ENCODE peak calls at places on chromosomes 7 and 10, in six cellular contexts. Q is Right ventricle myocardium inferior; Y is upper lobe of right lung; W is right cardiac atrium; U is activated T-cell treated with anti-CD3 and anti-CD28 coated beads, Interleukin-2, amount 50 U/mL, for 4 hours; B is activated CD8-positive, alpha-beta memory T cell treated with anti-CD3 and anti-CD28 coated beads, Interleukin-2, amount 10 ng/mL, durations not matched to agents 7 days and 5 days. L is an unnamed sample.

GRCh38 chr7:36367561-36367889 is 22.1 kb upstream of the ANLN start:
- ATAC-seq in Q (peak), Y (no peak), W (no peak), U (no peak), B (no peak), L (peak)

GRCh38 chr10:470339-471003 is 219.0 kb downstream of the DIP2C start:
- ATAC-seq in Q (no peak), Y (peak), W (no peak), U (peak), B (peak), L (no peak)

GRCh38 chr10:88975377-88975720 is 15.2 kb upstream of the FAS start:
- ATAC-seq in Q (no peak), Y (no peak), W (no peak), U (no peak), B (peak), L (no peak)

GRCh38 chr10:64574371-64574770 is 1053.2 kb downstream of the REEP3 start:
- ATAC-seq in Q (no peak), Y (no peak), W (no peak), U (peak), B (no peak), L (no peak)

GRCh38 chr10:114548662-114549061 is 109.4 kb downstream of the ABLIM1 start:
- ATAC-seq in Q (peak), Y (peak), W (peak), U (no peak), B (no peak), L (peak)

GRCh38 chr7:158445421-158446175 is 142.0 kb downstream of the PTPRN2 start:
- ATAC-seq in Q (no peak), Y (peak), W (no peak), U (no peak), B (no peak), L (no peak)

GRCh38 chr7:136033413-136034031 is 56.4 kb upstream of the MTPN start:
- ATAC-seq in Q (peak), Y (no peak), W (peak), U (peak), B (no peak), L (peak)

GRCh38 chr7:574661-575395 is 55.2 kb upstream of the PDGFA start:
- ATAC-seq in Q (no peak), Y (no peak), W (no peak), U (no peak), B (no peak), L (no peak)

GRCh38 chr7:13604178-13604577 is 385.3 kb downstream of the ETV1 start:
- ATAC-seq in Q (no peak), Y (no peak), W (no peak), U (no peak), B (no peak), L (no peak)

GRCh38 chr10:132637477-132638129 is 100.0 kb downstream of the INPP5A start:
- ATAC-seq in Q (peak), Y (peak), W (peak), U (peak), B (peak), L (peak)

GRCh38 chr7:3544202-3544601 is 243.2 kb downstream of the SDK1 start:
- ATAC-seq in Q (no peak), Y (no peak), W (no peak), U (no peak), B (no peak), L (no peak)

GRCh38 chr7:141045126-141045841 is 28.6 kb upstream of the TMEM178B start:
- ATAC-seq in Q (no peak), Y (no peak), W (no peak), U (no peak), B (no peak), L (no peak)